ENCODE peak calls at places on chromosome 22, in five cellular contexts. One of them, this sample, is unnamed.

GRCh38 chr22:38540731-38541130 is 29.3 kb downstream of the DMC1 start:
- DNase-seq in A549: no peak
- DNase-seq in neuronal stem cell: no peak
- DNase-seq in mammary epithelial cell: no peak
- DNase-seq in fibroblast of lung: no peak
- DNase-seq in this sample: no peak

GRCh38 chr22:17199131-17199731 is 20.0 kb downstream of the ADA2 start:
- DNase-seq in neuronal stem cell: peak
- DNase-seq in fibroblast of lung: peak
- DNase-seq in A549: no peak
- DNase-seq in mammary epithelial cell: no peak
- DNase-seq in this sample: no peak

GRCh38 chr22:37254206-37254866 is 10.3 kb upstream of the RAC2 start:
- DNase-seq in neuronal stem cell: no peak
- DNase-seq in fibroblast of lung: peak
- DNase-seq in A549: peak
- DNase-seq in mammary epithelial cell: peak
- DNase-seq in this sample: peak

GRCh38 chr22:37032535-37033460 is 13.3 kb downstream of the MPST start:
- DNase-seq in neuronal stem cell: no peak
- DNase-seq in fibroblast of lung: peak
- DNase-seq in A549: peak
- DNase-seq in mammary epithelial cell: peak
- DNase-seq in this sample: peak

GRCh38 chr22:22853713-22854112 is 33.9 kb upstream of the IGLL5 start:
- DNase-seq in neuronal stem cell: no peak
- DNase-seq in A549: no peak
- DNase-seq in fibroblast of lung: no peak
- DNase-seq in mammary epithelial cell: no peak
- DNase-seq in this sample: no peak

GRCh38 chr22:43169310-43170130 is 17.4 kb downstream of the TTLL12 start:
- DNase-seq in A549: no peak
- DNase-seq in mammary epithelial cell: no peak
- DNase-seq in fibroblast of lung: no peak
- DNase-seq in neuronal stem cell: no peak
- DNase-seq in this sample: peak

GRCh38 chr22:39353346-39353745 is 3.6 kb downstream of the SYNGR1 start:
- DNase-seq in neuronal stem cell: no peak
- DNase-seq in fibroblast of lung: peak
- DNase-seq in A549: no peak
- DNase-seq in mammary epithelial cell: no peak
- DNase-seq in this sample: no peak

GRCh38 chr22:28051787-28052356 is 132.8 kb upstream of the PITPNB start:
- DNase-seq in fibroblast of lung: peak
- DNase-seq in A549: peak
- DNase-seq in mammary epithelial cell: peak
- DNase-seq in neuronal stem cell: peak
- DNase-seq in this sample: no peak

GRCh38 chr22:44693145-44693544 is 8.9 kb upstream of the PRR5 start:
- DNase-seq in neuronal stem cell: no peak
- DNase-seq in mammary epithelial cell: no peak
- DNase-seq in fibroblast of lung: no peak
- DNase-seq in A549: no peak
- DNase-seq in this sample: no peak

GRCh38 chr22:50672471-50673230 is at the start of gene SHANK3:
- DNase-seq in neuronal stem cell: no peak
- DNase-seq in A549: no peak
- DNase-seq in fibroblast of lung: no peak
- DNase-seq in mammary epithelial cell: no peak
- DNase-seq in this sample: no peak

GRCh38 chr22:43880743-43881055 is 11.1 kb downstream of the PNPLA5 start:
- DNase-seq in fibroblast of lung: no peak
- DNase-seq in mammary epithelial cell: no peak
- DNase-seq in neuronal stem cell: no peak
- DNase-seq in A549: no peak
- DNase-seq in this sample: no peak

GRCh38 chr22:47878460-47878859 is 1116.0 kb downstream of the TBC1D22A start:
- DNase-seq in fibroblast of lung: no peak
- DNase-seq in neuronal stem cell: no peak
- DNase-seq in mammary epithelial cell: no peak
- DNase-seq in A549: no peak
- DNase-seq in this sample: peak

GRCh38 chr22:31185056-31185455 is 25.1 kb downstream of the RNF185 start:
- DNase-seq in neuronal stem cell: no peak
- DNase-seq in A549: no peak
- DNase-seq in fibroblast of lung: no peak
- DNase-seq in mammary epithelial cell: no peak
- DNase-seq in this sample: no peak

GRCh38 chr22:36226189-36226588 is 13.1 kb downstream of the APOL2 start:
- DNase-seq in mammary epithelial cell: no peak
- DNase-seq in fibroblast of lung: no peak
- DNase-seq in A549: no peak
- DNase-seq in neuronal stem cell: no peak
- DNase-seq in this sample: no peak

GRCh38 chr22:47374273-47374771 is 611.9 kb downstream of the TBC1D22A start:
- DNase-seq in mammary epithelial cell: no peak
- DNase-seq in fibroblast of lung: no peak
- DNase-seq in A549: no peak
- DNase-seq in neuronal stem cell: no peak
- DNase-seq in this sample: no peak

GRCh38 chr22:42857845-42858481 is 890 bp upstream of the ARFGAP3 start:
- DNase-seq in A549: no peak
- DNase-seq in mammary epithelial cell: no peak
- DNase-seq in neuronal stem cell: no peak
- DNase-seq in fibroblast of lung: no peak
- DNase-seq in this sample: no peak

GRCh38 chr22:31526275-31526674 is 29.9 kb downstream of the SFI1 start:
- DNase-seq in neuronal stem cell: no peak
- DNase-seq in mammary epithelial cell: no peak
- DNase-seq in fibroblast of lung: no peak
- DNase-seq in A549: no peak
- DNase-seq in this sample: no peak

GRCh38 chr22:47151490-47151889 is 389.0 kb downstream of the TBC1D22A start:
- DNase-seq in neuronal stem cell: no peak
- DNase-seq in A549: no peak
- DNase-seq in mammary epithelial cell: no peak
- DNase-seq in fibroblast of lung: peak
- DNase-seq in this sample: peak

GRCh38 chr22:40637181-40638150 is 947 bp upstream of the MRTFA start:
- DNase-seq in neuronal stem cell: no peak
- DNase-seq in A549: no peak
- DNase-seq in mammary epithelial cell: no peak
- DNase-seq in fibroblast of lung: no peak
- DNase-seq in this sample: no peak

GRCh38 chr22:46770726-46771125 is 8.3 kb downstream of the TBC1D22A start:
- DNase-seq in fibroblast of lung: no peak
- DNase-seq in mammary epithelial cell: no peak
- DNase-seq in A549: no peak
- DNase-seq in neuronal stem cell: no peak
- DNase-seq in this sample: no peak

GRCh38 chr22:36885474-36885873 is 24.7 kb downstream of the NCF4 start:
- DNase-seq in fibroblast of lung: no peak
- DNase-seq in neuronal stem cell: no peak
- DNase-seq in mammary epithelial cell: no peak
- DNase-seq in A549: no peak
- DNase-seq in this sample: peak

GRCh38 chr22:48256041-48256739 is 1493.7 kb downstream of the TBC1D22A start:
- DNase-seq in fibroblast of lung: no peak
- DNase-seq in mammary epithelial cell: no peak
- DNase-seq in neuronal stem cell: no peak
- DNase-seq in A549: no peak
- DNase-seq in this sample: no peak

GRCh38 chr22:23831781-23832180 is 7.0 kb downstream of the DERL3 start:
- DNase-seq in neuronal stem cell: no peak
- DNase-seq in mammary epithelial cell: no peak
- DNase-seq in A549: no peak
- DNase-seq in fibroblast of lung: no peak
- DNase-seq in this sample: no peak

GRCh38 chr22:30348837-30349236 is 7.9 kb downstream of the SF3A1 start:
- DNase-seq in mammary epithelial cell: no peak
- DNase-seq in A549: no peak
- DNase-seq in neuronal stem cell: no peak
- DNase-seq in fibroblast of lung: no peak
- DNase-seq in this sample: no peak

GRCh38 chr22:27331526-27332281 is 469.9 kb downstream of the MN1 start:
- DNase-seq in fibroblast of lung: no peak
- DNase-seq in mammary epithelial cell: no peak
- DNase-seq in neuronal stem cell: no peak
- DNase-seq in A549: peak
- DNase-seq in this sample: peak

GRCh38 chr22:23533771-23534191 is 46.3 kb downstream of the IGLL1 start:
- DNase-seq in A549: peak
- DNase-seq in fibroblast of lung: no peak
- DNase-seq in mammary epithelial cell: no peak
- DNase-seq in neuronal stem cell: no peak
- DNase-seq in this sample: no peak

GRCh38 chr22:47035443-47035881 is 273.0 kb downstream of the TBC1D22A start:
- DNase-seq in fibroblast of lung: peak
- DNase-seq in neuronal stem cell: no peak
- DNase-seq in A549: no peak
- DNase-seq in mammary epithelial cell: no peak
- DNase-seq in this sample: no peak

GRCh38 chr22:46961591-46962290 is 199.3 kb downstream of the TBC1D22A start:
- DNase-seq in neuronal stem cell: no peak
- DNase-seq in A549: no peak
- DNase-seq in mammary epithelial cell: no peak
- DNase-seq in fibroblast of lung: no peak
- DNase-seq in this sample: no peak

GRCh38 chr22:42291287-42291686 is 20.8 kb upstream of the TCF20 start:
- DNase-seq in mammary epithelial cell: no peak
- DNase-seq in fibroblast of lung: no peak
- DNase-seq in neuronal stem cell: no peak
- DNase-seq in A549: no peak
- DNase-seq in this sample: no peak

GRCh38 chr22:47623740-47624103 is 861.3 kb downstream of the TBC1D22A start:
- DNase-seq in fibroblast of lung: no peak
- DNase-seq in neuronal stem cell: no peak
- DNase-seq in A549: no peak
- DNase-seq in mammary epithelial cell: no peak
- DNase-seq in this sample: no peak

GRCh38 chr22:40716116-40716515 is 36.8 kb downstream of the MCHR1 start:
- DNase-seq in fibroblast of lung: no peak
- DNase-seq in neuronal stem cell: no peak
- DNase-seq in mammary epithelial cell: no peak
- DNase-seq in A549: no peak
- DNase-seq in this sample: no peak

GRCh38 chr22:45744442-45744841 is 72.8 kb downstream of the ATXN10 start:
- DNase-seq in A549: no peak
- DNase-seq in fibroblast of lung: no peak
- DNase-seq in mammary epithelial cell: no peak
- DNase-seq in neuronal stem cell: no peak
- DNase-seq in this sample: no peak

GRCh38 chr22:45743687-45744086 is 72.1 kb downstream of the ATXN10 start:
- DNase-seq in mammary epithelial cell: no peak
- DNase-seq in A549: no peak
- DNase-seq in neuronal stem cell: no peak
- DNase-seq in fibroblast of lung: no peak
- DNase-seq in this sample: peak

GRCh38 chr22:45738206-45738605 is 66.6 kb downstream of the ATXN10 start:
- DNase-seq in mammary epithelial cell: no peak
- DNase-seq in neuronal stem cell: no peak
- DNase-seq in fibroblast of lung: no peak
- DNase-seq in A549: no peak
- DNase-seq in this sample: no peak

GRCh38 chr22:45740236-45740635 is 68.6 kb downstream of the ATXN10 start:
- DNase-seq in mammary epithelial cell: no peak
- DNase-seq in A549: no peak
- DNase-seq in fibroblast of lung: peak
- DNase-seq in neuronal stem cell: no peak
- DNase-seq in this sample: no peak

GRCh38 chr22:45742866-45743450 is 71.3 kb downstream of the ATXN10 start:
- DNase-seq in fibroblast of lung: no peak
- DNase-seq in A549: peak
- DNase-seq in mammary epithelial cell: peak
- DNase-seq in neuronal stem cell: no peak
- DNase-seq in this sample: peak
- H3K27ac ChIP-seq in fibroblast of lung: no peak
- H3K27ac ChIP-seq in A549: peak
- H3K27ac ChIP-seq in mammary epithelial cell: no peak
- H3K27ac ChIP-seq in neuronal stem cell: no peak
- H3K27ac ChIP-seq in this sample: peak

GRCh38 chr22:32868928-32869327 is 67.4 kb downstream of the TIMP3 start:
- DNase-seq in A549: no peak
- DNase-seq in fibroblast of lung: no peak
- DNase-seq in mammary epithelial cell: no peak
- DNase-seq in neuronal stem cell: no peak
- DNase-seq in this sample: no peak
- H3K4me2 ChIP-seq in A549: no peak
- H3K4me2 ChIP-seq in fibroblast of lung: no peak
- H3K4me2 ChIP-seq in mammary epithelial cell: no peak
- H3K4me2 ChIP-seq in neuronal stem cell: no peak
- H3K4me2 ChIP-seq in this sample: no peak

DNA sequence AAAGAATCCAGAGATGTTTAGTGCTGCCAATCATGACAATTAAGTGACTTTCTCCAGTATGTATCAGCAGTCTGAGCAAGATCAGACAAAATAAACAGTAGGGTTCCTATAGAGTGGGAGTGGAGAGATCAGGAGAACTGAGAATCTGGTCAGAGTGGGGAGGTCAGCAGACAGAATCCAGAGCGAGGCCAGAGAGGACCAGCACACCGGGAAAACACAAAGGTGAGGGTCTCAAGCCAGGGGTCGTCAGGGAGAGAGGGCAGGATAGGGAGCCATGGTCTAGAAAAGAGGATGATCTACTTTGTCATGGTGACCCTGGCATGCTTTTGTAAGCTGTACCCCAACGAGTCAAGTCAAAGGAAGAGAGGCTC is 39.2 kb downstream of the MAPK1 start:
- DNase-seq in neuronal stem cell: no peak
- DNase-seq in mammary epithelial cell: no peak
- DNase-seq in fibroblast of lung: no peak
- DNase-seq in A549: no peak
- DNase-seq in this sample: no peak
- H3K27ac ChIP-seq in neuronal stem cell: no peak
- H3K27ac ChIP-seq in mammary epithelial cell: no peak
- H3K27ac ChIP-seq in fibroblast of lung: no peak
- H3K27ac ChIP-seq in A549: no peak
- H3K27ac ChIP-seq in this sample: no peak

GRCh38 chr22:19759994-19760651 is 455 bp upstream of the TBX1 start:
- DNase-seq in mammary epithelial cell: no peak
- DNase-seq in neuronal stem cell: no peak
- DNase-seq in A549: no peak
- DNase-seq in fibroblast of lung: no peak
- DNase-seq in this sample: no peak

GRCh38 chr22:19761500-19762314 is 1.1 kb downstream of the TBX1 start:
- DNase-seq in fibroblast of lung: no peak
- DNase-seq in A549: no peak
- DNase-seq in neuronal stem cell: no peak
- DNase-seq in mammary epithelial cell: no peak
- DNase-seq in this sample: no peak

GRCh38 chr22:19762315-19763140 is 1.9 kb downstream of the TBX1 start:
- DNase-seq in neuronal stem cell: no peak
- DNase-seq in A549: no peak
- DNase-seq in mammary epithelial cell: no peak
- DNase-seq in fibroblast of lung: no peak
- DNase-seq in this sample: no peak

GRCh38 chr22:19760652-19761002 is at the start of gene TBX1:
- DNase-seq in A549: no peak
- DNase-seq in neuronal stem cell: no peak
- DNase-seq in fibroblast of lung: no peak
- DNase-seq in mammary epithelial cell: no peak
- DNase-seq in this sample: no peak

GRCh38 chr22:19761022-19761499 is 483 bp downstream of the TBX1 start:
- DNase-seq in A549: no peak
- DNase-seq in fibroblast of lung: no peak
- DNase-seq in mammary epithelial cell: no peak
- DNase-seq in neuronal stem cell: no peak
- DNase-seq in this sample: no peak
- H3K4me2 ChIP-seq in A549: peak
- H3K4me2 ChIP-seq in fibroblast of lung: no peak
- H3K4me2 ChIP-seq in mammary epithelial cell: peak
- H3K4me2 ChIP-seq in neuronal stem cell: peak
- H3K4me2 ChIP-seq in this sample: no peak